ENCODE peak calls at places on chromosomes 7 and 10, in four cellular contexts. A is stomach, M is GM23338, R is HepG2. D is an unnamed sample.

GRCh38 chr10:21334891-21335696 is 190.4 kb downstream of the SKIDA1 start:
- DNase-seq in A (no peak), M (no peak), R (peak; percentile 61), D (peak; percentile 85)

GRCh38 chr10:42959833-42960232 is 117.0 kb upstream of the RET start:
- DNase-seq in A (peak; percentile 22), M (no peak), R (no peak), D (peak; percentile 45)

GRCh38 chr10:91545817-91546216 is 87.1 kb downstream of the PPP1R3C start:
- DNase-seq in A (no peak), M (no peak), R (no peak), D (no peak)

GRCh38 chr10:50310560-50311174 is 59.4 kb upstream of the ASAH2 start:
- DNase-seq in A (no peak), M (peak; percentile 76), R (peak; percentile 17), D (no peak)

GRCh38 chr10:96588601-96589419 is 2.0 kb upstream of the TM9SF3 start:
- DNase-seq in A (no peak), M (no peak), R (no peak), D (no peak)

GRCh38 chr7:129332354-129333056 is 101.7 kb upstream of the STRIP2 start:
- DNase-seq in A (no peak), M (no peak), R (no peak), D (no peak)

GRCh38 chr10:5575482-5576153 is 50.9 kb downstream of the CALML3 start:
- DNase-seq in A (no peak), M (no peak), R (no peak), D (peak; percentile 62)

GRCh38 chr7:95631545-95631944 is 35.2 kb upstream of the PDK4 start:
- DNase-seq in A (no peak), M (no peak), R (no peak), D (no peak)

GRCh38 chr7:21355406-21355874 is 72.4 kb upstream of the SP4 start:
- DNase-seq in A (no peak), M (no peak), R (no peak), D (no peak)

GRCh38 chr7:123220396-123220795 is 20.6 kb upstream of the SLC13A1 start:
- DNase-seq in A (no peak), M (no peak), R (no peak), D (no peak)

GRCh38 chr10:112227331-112227961 is 43.9 kb upstream of the GPAM start:
- DNase-seq in A (no peak), M (no peak), R (peak; percentile 95), D (no peak)

GRCh38 chr7:112132123-112132694 is 74.0 kb downstream of the DOCK4 start:
- DNase-seq in A (no peak), M (no peak), R (peak; percentile 69), D (no peak)

GRCh38 chr10:71333154-71333887 is 14.3 kb downstream of the SLC29A3 start:
- DNase-seq in A (no peak), M (no peak), R (no peak), D (no peak)

GRCh38 chr10:23345861-23346260 is 1.3 kb upstream of the C10orf67 start:
- DNase-seq in A (no peak), M (no peak), R (peak; percentile 94), D (no peak)

GRCh38 chr7:155007947-155008346 is 5.0 kb upstream of the PAXIP1 start:
- DNase-seq in A (no peak), M (peak; percentile 86), R (peak; percentile 56), D (no peak)

DNA sequence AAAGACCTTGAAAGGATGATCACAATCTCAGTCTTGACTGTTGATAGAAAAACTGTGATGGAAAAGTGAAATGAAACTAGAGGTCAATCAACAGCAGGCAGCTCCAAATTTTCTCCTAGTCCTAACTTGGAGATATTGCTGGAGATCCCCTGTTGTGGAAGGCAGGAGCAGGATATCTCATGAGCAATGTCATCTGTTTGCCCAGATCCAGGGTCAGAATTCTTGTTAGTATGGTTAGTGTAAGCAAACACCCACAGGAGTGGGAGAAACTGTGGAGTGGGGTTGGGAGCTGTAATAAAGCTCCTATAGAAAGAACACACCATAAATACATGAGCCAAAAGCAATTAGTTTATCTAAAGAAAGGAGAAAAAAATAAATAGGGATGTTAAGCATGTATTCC is 169.0 kb downstream of the AKR1D1 start:
- DNase-seq in A (no peak), M (no peak), R (peak; percentile 84), D (no peak)
- H3K4me1 ChIP-seq in A (peaks cover 3% of the 10 kb centered on the region), M (peaks cover 48% of the 10 kb centered on the region), R (peaks cover 54% of the 10 kb centered on the region), D (no peaks in the 10 kb centered on the region)

GRCh38 chr10:80150172-80150571 is 17.6 kb downstream of the PLAC9 start:
- DNase-seq in A (no peak), M (no peak), R (no peak), D (no peak)

GRCh38 chr10:80144302-80145131 is 12.0 kb downstream of the PLAC9 start:
- DNase-seq in A (peak; percentile 44), M (no peak), R (no peak), D (peak; percentile 77)

GRCh38 chr10:80149123-80149522 is 16.6 kb downstream of the PLAC9 start:
- DNase-seq in A (no peak), M (no peak), R (no peak), D (no peak)

GRCh38 chr10:80146918-80147317 is 14.4 kb downstream of the PLAC9 start:
- DNase-seq in A (no peak), M (no peak), R (no peak), D (no peak)

DNA sequence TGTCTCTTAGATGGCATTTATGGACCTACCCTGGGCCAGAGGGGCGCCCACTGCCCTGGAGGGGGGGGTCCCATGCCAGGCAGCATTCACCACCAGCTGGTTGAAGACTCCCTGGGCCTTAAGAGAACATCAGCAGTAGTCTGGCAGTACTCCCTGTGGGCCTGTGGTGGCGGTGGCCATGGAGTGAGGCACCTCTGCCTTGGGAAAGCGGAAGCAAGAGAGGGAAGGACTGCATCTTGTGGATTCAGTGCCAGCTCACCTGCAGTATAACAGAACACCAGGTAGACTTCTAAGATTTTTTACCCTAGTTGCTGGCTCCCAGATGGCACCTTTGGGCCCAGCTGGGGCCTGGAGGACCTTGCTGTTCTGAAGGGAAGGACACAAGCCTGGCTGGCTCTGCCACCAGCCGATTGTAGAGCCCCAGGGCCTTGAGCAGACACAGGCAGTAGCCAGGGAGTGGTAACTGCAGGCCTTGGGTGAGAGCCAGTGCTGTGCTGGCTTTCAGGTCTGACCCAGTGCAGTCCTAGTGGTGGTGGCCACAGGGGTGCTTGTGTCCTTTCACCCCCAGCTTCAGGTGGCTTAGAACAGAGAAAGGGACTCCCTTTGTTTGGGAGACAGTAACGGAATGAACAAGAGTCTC is 15.8 kb downstream of the PLAC9 start:
- DNase-seq in A (no peak), M (no peak), R (no peak), D (peak; percentile 55)
- TF ChIP-seq POLR2AphosphoS5 in A (no peak), M (no peak), R (no peak), D (no peak)

GRCh38 chr7:77353911-77354310 is 62.2 kb downstream of the GSAP start:
- DNase-seq in A (no peak), M (no peak), R (no peak), D (no peak)

GRCh38 chr7:77354484-77354883 is 61.7 kb downstream of the GSAP start:
- DNase-seq in A (no peak), M (no peak), R (no peak), D (no peak)

GRCh38 chr7:77353407-77353721 is 62.8 kb downstream of the GSAP start:
- DNase-seq in A (no peak), M (no peak), R (no peak), D (no peak)

GRCh38 chr7:77352688-77353406 is 63.3 kb downstream of the GSAP start:
- DNase-seq in A (no peak), M (no peak), R (no peak), D (no peak)

DNA sequence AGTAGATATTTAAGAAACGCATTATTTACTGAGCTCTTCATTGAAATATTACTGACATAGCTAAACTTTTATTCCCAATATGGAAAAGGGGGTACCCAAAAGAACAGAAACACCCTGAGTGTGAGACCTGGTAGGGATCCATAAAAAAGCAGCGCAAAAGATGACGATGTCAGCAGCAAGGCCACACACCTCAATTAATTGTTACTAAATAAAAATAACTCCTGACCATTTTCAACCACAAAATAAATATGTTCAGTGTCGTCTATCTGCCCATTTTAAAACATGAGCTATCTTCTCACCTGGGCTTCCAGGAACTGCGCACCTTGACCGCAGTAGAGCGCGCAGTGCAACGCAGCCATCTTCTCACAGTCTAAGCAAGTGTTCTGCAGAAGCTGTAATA is 61.2 kb downstream of the GSAP start:
- DNase-seq in A (no peak), M (no peak), R (no peak), D (no peak)
- H3K4me1 ChIP-seq in A (no peaks in the 10 kb centered on the region), M (peaks cover 13% of the 10 kb centered on the region), R (peaks cover 13% of the 10 kb centered on the region), D (no peaks in the 10 kb centered on the region)

GRCh38 chr10:101560293-101561067 is 27.6 kb downstream of the POLL start:
- DNase-seq in A (peak; percentile 22), M (no peak), R (no peak), D (no peak)

GRCh38 chr10:101557541-101557940 is 30.5 kb downstream of the POLL start:
- DNase-seq in A (no peak), M (no peak), R (no peak), D (no peak)

GRCh38 chr10:101559596-101560292 is 28.3 kb downstream of the POLL start:
- DNase-seq in A (no peak), M (no peak), R (no peak), D (no peak)

GRCh38 chr10:101558206-101558605 is 29.9 kb downstream of the POLL start:
- DNase-seq in A (no peak), M (no peak), R (no peak), D (no peak)

DNA sequence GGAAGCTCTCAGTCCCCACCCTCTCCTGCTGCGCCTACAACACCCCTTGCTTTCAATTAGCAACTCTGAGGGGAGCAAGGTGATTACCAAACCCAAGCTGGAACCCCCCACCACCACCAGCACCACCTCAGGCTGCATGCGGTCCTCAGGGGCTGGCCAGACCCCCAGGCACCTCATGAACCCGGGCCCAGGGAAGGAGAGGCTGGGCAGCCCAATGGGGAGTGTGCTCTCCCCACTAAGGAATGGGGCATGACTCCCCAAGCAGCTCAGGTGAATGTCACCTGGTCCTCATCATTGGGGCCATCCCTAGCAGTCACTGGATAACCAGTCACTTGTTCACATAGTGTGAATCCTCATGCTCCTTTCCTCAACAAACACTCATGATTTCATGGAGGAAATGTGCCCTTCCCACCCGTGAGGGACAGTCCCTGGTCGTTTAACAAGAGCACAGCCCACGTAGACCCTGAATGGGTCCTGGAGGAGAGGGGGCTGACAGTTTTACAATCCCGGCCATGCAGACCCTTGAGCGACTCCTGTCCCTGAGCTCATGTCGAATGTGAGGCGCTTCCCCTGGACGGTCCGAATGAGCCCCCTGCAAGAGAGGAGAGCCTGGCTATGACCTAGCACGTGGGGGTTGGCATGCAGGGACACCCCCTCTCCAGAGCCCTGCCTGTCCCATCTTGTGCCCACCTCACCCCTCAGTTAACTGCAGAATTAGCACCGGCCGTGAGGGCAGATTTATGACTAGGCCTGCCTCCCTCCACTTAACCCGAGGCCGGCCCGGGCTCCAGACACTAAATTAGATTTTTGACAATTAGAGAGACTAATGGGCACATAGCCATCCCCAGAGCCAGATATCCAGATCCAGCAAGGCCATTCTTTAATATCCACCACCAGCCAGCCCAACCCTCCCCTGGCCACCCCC is 29.1 kb downstream of the POLL start:
- DNase-seq in A (no peak), M (no peak), R (no peak), D (no peak)
- TF ChIP-seq POLR2AphosphoS5 in A (no peak), M (no peak), R (no peak), D (no peak)

GRCh38 chr7:135976312-135977019 is 693 bp downstream of the MTPN start:
- DNase-seq in A (no peak), M (peak; percentile 79), R (peak; percentile 5), D (no peak)
- H3K4me1 ChIP-seq in A (peaks cover 9% of the 10 kb centered on the region), M (peaks cover 12% of the 10 kb centered on the region), R (peaks cover 31% of the 10 kb centered on the region), D (peaks cover 51% of the 10 kb centered on the region)

D was measured in suprapubic skin.